ENCODE peak calls at places on chromosomes 3 and 15, in ten cellular contexts. R is D341Med; S is T-helper 17 cell; H is CD8-positive, alpha-beta memory T cell; K is GM23248; E is smooth muscle cell of the brain vasculature; U is activated T-helper 1 cell treated with Interleukin-2 at 50 U/mL for 16 hours; B is stimulated activated CD8-positive, alpha-beta memory T cell treated with anti-CD3 and anti-CD28 coated beads, Interleukin-15, amount 100 ng/mL, for 24 hours; N is hippocampal formation; J is AG10803. V is an unnamed sample.

GRCh38 chr15:31311735-31312134 is 14.9 kb upstream of the KLF13 start:
- DNase-seq in R (no peak), S (no peak), H (no peak), K (no peak), E (no peak), U (no peak), B (no peak), N (no peak), J (no peak), V (no peak)

GRCh38 chr3:157531771-157532170 is 28.6 kb upstream of the VEPH1 start:
- DNase-seq in R (no peak), S (no peak), H (no peak), K (peak; percentile 37), E (no peak), U (no peak), B (no peak), N (no peak), J (no peak), V (no peak)

GRCh38 chr3:77348244-77348855 is 308.5 kb downstream of the ROBO2 start:
- DNase-seq in R (peak; percentile 41), S (no peak), H (no peak), K (peak; percentile 36), E (no peak), U (no peak), B (no peak), N (no peak), J (no peak), V (no peak)

GRCh38 chr3:132659370-132660055 is at the start of gene ACAD11:
- DNase-seq in R (peak; percentile 83), S (peak; percentile 16), H (peak; percentile 18), K (peak; percentile 87), E (peak; percentile 31), U (peak; percentile 1), B (no peak), N (peak; percentile 67), J (peak; percentile 66), V (peak; percentile 72)

GRCh38 chr3:150876866-150877265 is 28.4 kb downstream of the MINDY4B start:
- DNase-seq in R (no peak), S (no peak), H (no peak), K (no peak), E (no peak), U (no peak), B (no peak), N (no peak), J (no peak), V (no peak)

GRCh38 chr3:125186261-125186770 is 26.2 kb downstream of the SLC12A8 start:
- DNase-seq in R (no peak), S (no peak), H (no peak), K (peak; percentile 67), E (peak; percentile 36), U (no peak), B (no peak), N (no peak), J (peak; percentile 41), V (no peak)

GRCh38 chr3:49255112-49255511 is 21.9 kb downstream of the C3orf62 start:
- DNase-seq in R (no peak), S (no peak), H (no peak), K (no peak), E (no peak), U (no peak), B (no peak), N (no peak), J (peak; percentile 58), V (no peak)

GRCh38 chr15:88400069-88400468 is 67.1 kb downstream of the MRPL46 start:
- DNase-seq in R (peak; percentile 54), S (no peak), H (no peak), K (no peak), E (no peak), U (no peak), B (no peak), N (no peak), J (no peak), V (peak; percentile 45)

GRCh38 chr15:79314186-79314585 is 3.3 kb downstream of the TMED3 start:
- DNase-seq in R (no peak), S (no peak), H (no peak), K (no peak), E (no peak), U (no peak), B (no peak), N (no peak), J (no peak), V (no peak)

GRCh38 chr3:65968996-65969395 is 69.7 kb downstream of the MAGI1 start:
- DNase-seq in R (no peak), S (no peak), H (no peak), K (no peak), E (no peak), U (no peak), B (no peak), N (no peak), J (no peak), V (no peak)

GRCh38 chr15:99249270-99249817 is at the start of gene TTC23:
- DNase-seq in R (no peak), S (no peak), H (no peak), K (peak; percentile 90), E (peak; percentile 71), U (no peak), B (no peak), N (no peak), J (peak; percentile 86), V (no peak)

GRCh38 chr3:104126864-104127553 is 1239.7 kb upstream of the ALCAM start:
- DNase-seq in R (no peak), S (no peak), H (no peak), K (no peak), E (no peak), U (no peak), B (no peak), N (no peak), J (no peak), V (no peak)

GRCh38 chr3:54146383-54147239 is 24.3 kb downstream of the CACNA2D3 start:
- DNase-seq in R (peak; percentile 83), S (no peak), H (no peak), K (peak; percentile 44), E (no peak), U (no peak), B (no peak), N (peak; percentile 21), J (peak; percentile 13), V (no peak)

GRCh38 chr3:152071315-152071714 is 197.4 kb upstream of the MBNL1 start:
- DNase-seq in R (no peak), S (no peak), H (no peak), K (no peak), E (no peak), U (no peak), B (no peak), N (no peak), J (no peak), V (no peak)

GRCh38 chr3:120272294-120272693 is 12.7 kb downstream of the GPR156 start:
- DNase-seq in R (peak; percentile 80), S (no peak), H (no peak), K (no peak), E (no peak), U (no peak), B (no peak), N (no peak), J (no peak), V (no peak)

GRCh38 chr3:50624634-50625033 is 7.7 kb downstream of the MAPKAPK3 start:
- DNase-seq in R (no peak), S (no peak), H (no peak), K (no peak), E (no peak), U (no peak), B (no peak), N (no peak), J (no peak), V (no peak)